ENCODE peak calls at places on chromosomes 12 and 14, in nine cellular contexts. One of them, this sample, is unnamed.

GRCh38 chr14:50985816-50986396 is 41.6 kb upstream of the PYGL start:
- DNase-seq in SK-N-SH: no peak
- DNase-seq in left ventricle myocardium superior: no peak
- DNase-seq in dorsolateral prefrontal cortex: no peak
- DNase-seq in NCI-H1694: no peak
- DNase-seq in NCI-H2081: no peak
- DNase-seq in ACHN: no peak
- DNase-seq in LHCN-M2: no peak
- DNase-seq in lung: no peak
- DNase-seq in this sample: no peak

GRCh38 chr12:57227315-57228115 is 2.0 kb upstream of the SHMT2 start:
- DNase-seq in NCI-H1694: no peak
- DNase-seq in lung: no peak
- DNase-seq in dorsolateral prefrontal cortex: no peak
- DNase-seq in LHCN-M2: no peak
- DNase-seq in SK-N-SH: no peak
- DNase-seq in left ventricle myocardium superior: no peak
- DNase-seq in ACHN: no peak
- DNase-seq in NCI-H2081: no peak
- DNase-seq in this sample: no peak

GRCh38 chr12:26303418-26303817 is 108.0 kb downstream of the SSPN start:
- DNase-seq in LHCN-M2: no peak
- DNase-seq in left ventricle myocardium superior: no peak
- DNase-seq in NCI-H1694: no peak
- DNase-seq in SK-N-SH: no peak
- DNase-seq in NCI-H2081: no peak
- DNase-seq in ACHN: no peak
- DNase-seq in dorsolateral prefrontal cortex: no peak
- DNase-seq in lung: no peak
- DNase-seq in this sample: no peak

GRCh38 chr12:123498126-123498825 is 35.2 kb downstream of the RILPL1 start:
- DNase-seq in NCI-H2081: no peak
- DNase-seq in ACHN: no peak
- DNase-seq in left ventricle myocardium superior: no peak
- DNase-seq in SK-N-SH: no peak
- DNase-seq in NCI-H1694: no peak
- DNase-seq in dorsolateral prefrontal cortex: no peak
- DNase-seq in LHCN-M2: no peak
- DNase-seq in lung: no peak
- DNase-seq in this sample: no peak

GRCh38 chr12:91667698-91668097 is 477.9 kb downstream of the BTG1 start:
- DNase-seq in left ventricle myocardium superior: no peak
- DNase-seq in lung: no peak
- DNase-seq in LHCN-M2: no peak
- DNase-seq in dorsolateral prefrontal cortex: no peak
- DNase-seq in NCI-H1694: no peak
- DNase-seq in ACHN: no peak
- DNase-seq in SK-N-SH: no peak
- DNase-seq in NCI-H2081: no peak
- DNase-seq in this sample: no peak

GRCh38 chr14:69685716-69686115 is 74.3 kb downstream of the SUSD6 start:
- DNase-seq in dorsolateral prefrontal cortex: peak
- DNase-seq in NCI-H1694: peak
- DNase-seq in SK-N-SH: no peak
- DNase-seq in NCI-H2081: peak
- DNase-seq in lung: peak
- DNase-seq in left ventricle myocardium superior: peak
- DNase-seq in ACHN: peak
- DNase-seq in LHCN-M2: peak
- DNase-seq in this sample: no peak

GRCh38 chr12:88633312-88633711 is 53.0 kb upstream of the KITLG start:
- DNase-seq in lung: no peak
- DNase-seq in left ventricle myocardium superior: no peak
- DNase-seq in SK-N-SH: no peak
- DNase-seq in dorsolateral prefrontal cortex: no peak
- DNase-seq in ACHN: peak
- DNase-seq in LHCN-M2: peak
- DNase-seq in NCI-H1694: no peak
- DNase-seq in NCI-H2081: no peak
- DNase-seq in this sample: no peak

GRCh38 chr12:94650143-94651056 is at the start of gene TMCC3:
- DNase-seq in NCI-H2081: peak
- DNase-seq in SK-N-SH: peak
- DNase-seq in left ventricle myocardium superior: peak
- DNase-seq in NCI-H1694: no peak
- DNase-seq in ACHN: peak
- DNase-seq in lung: no peak
- DNase-seq in dorsolateral prefrontal cortex: peak
- DNase-seq in LHCN-M2: peak
- DNase-seq in this sample: peak

GRCh38 chr14:86391085-86391484 is 861.1 kb downstream of the FLRT2 start:
- DNase-seq in NCI-H1694: no peak
- DNase-seq in lung: no peak
- DNase-seq in LHCN-M2: no peak
- DNase-seq in dorsolateral prefrontal cortex: no peak
- DNase-seq in SK-N-SH: no peak
- DNase-seq in left ventricle myocardium superior: no peak
- DNase-seq in NCI-H2081: no peak
- DNase-seq in ACHN: no peak
- DNase-seq in this sample: no peak

GRCh38 chr14:101737414-101738367 is 23.8 kb upstream of the PPP2R5C start:
- DNase-seq in NCI-H2081: no peak
- DNase-seq in left ventricle myocardium superior: no peak
- DNase-seq in dorsolateral prefrontal cortex: no peak
- DNase-seq in ACHN: no peak
- DNase-seq in lung: peak
- DNase-seq in NCI-H1694: no peak
- DNase-seq in LHCN-M2: no peak
- DNase-seq in SK-N-SH: no peak
- DNase-seq in this sample: no peak

GRCh38 chr14:100762901-100763300 is 36.2 kb downstream of the DLK1 start:
- DNase-seq in dorsolateral prefrontal cortex: peak
- DNase-seq in SK-N-SH: no peak
- DNase-seq in ACHN: no peak
- DNase-seq in lung: no peak
- DNase-seq in NCI-H2081: no peak
- DNase-seq in left ventricle myocardium superior: no peak
- DNase-seq in NCI-H1694: no peak
- DNase-seq in LHCN-M2: no peak
- DNase-seq in this sample: no peak

GRCh38 chr14:95250936-95251335 is 68.8 kb downstream of the CLMN start:
- DNase-seq in LHCN-M2: no peak
- DNase-seq in ACHN: no peak
- DNase-seq in NCI-H2081: no peak
- DNase-seq in lung: no peak
- DNase-seq in left ventricle myocardium superior: no peak
- DNase-seq in dorsolateral prefrontal cortex: no peak
- DNase-seq in SK-N-SH: no peak
- DNase-seq in NCI-H1694: no peak
- DNase-seq in this sample: no peak

GRCh38 chr12:76277480-76277879 is 70.7 kb downstream of the BBS10 start:
- DNase-seq in ACHN: peak
- DNase-seq in dorsolateral prefrontal cortex: no peak
- DNase-seq in NCI-H2081: no peak
- DNase-seq in SK-N-SH: no peak
- DNase-seq in NCI-H1694: no peak
- DNase-seq in lung: no peak
- DNase-seq in LHCN-M2: peak
- DNase-seq in left ventricle myocardium superior: no peak
- DNase-seq in this sample: no peak

GRCh38 chr14:63276492-63277342 is 42.0 kb downstream of the GPHB5 start:
- DNase-seq in NCI-H1694: peak
- DNase-seq in ACHN: peak
- DNase-seq in lung: no peak
- DNase-seq in LHCN-M2: peak
- DNase-seq in NCI-H2081: peak
- DNase-seq in left ventricle myocardium superior: no peak
- DNase-seq in dorsolateral prefrontal cortex: no peak
- DNase-seq in SK-N-SH: peak
- DNase-seq in this sample: peak

This sample was measured in HTR-8/SVneo.